ENCODE peak calls at places on chromosomes 5 and 9, in five cellular contexts. One of them, this sample, is unnamed.

GRCh38 chr9:111588846-111589245 is 10.6 kb downstream of the PTGR1 start:
- DNase-seq in HT1080: no peak
- DNase-seq in stimulated activated CD4-positive, alpha-beta T cell treated with anti-CD3 and anti-CD28 coated beads, Interleukin-1b, Interleukin-23, amount 100 ng/mL, for 24 hours: no peak
- DNase-seq in T-helper 1 cell: no peak
- DNase-seq in D721Med: no peak
- DNase-seq in this sample: no peak

GRCh38 chr9:113677569-113677968 is 198.5 kb upstream of the ZNF618 start:
- DNase-seq in D721Med: no peak
- DNase-seq in T-helper 1 cell: no peak
- DNase-seq in HT1080: no peak
- DNase-seq in stimulated activated CD4-positive, alpha-beta T cell treated with anti-CD3 and anti-CD28 coated beads, Interleukin-1b, Interleukin-23, amount 100 ng/mL, for 24 hours: no peak
- DNase-seq in this sample: no peak

GRCh38 chr5:78768781-78769380 is 120.3 kb upstream of the LHFPL2 start:
- DNase-seq in HT1080: peak; percentile 55
- DNase-seq in D721Med: no peak
- DNase-seq in T-helper 1 cell: no peak
- DNase-seq in stimulated activated CD4-positive, alpha-beta T cell treated with anti-CD3 and anti-CD28 coated beads, Interleukin-1b, Interleukin-23, amount 100 ng/mL, for 24 hours: no peak
- DNase-seq in this sample: no peak

GRCh38 chr5:98899456-98899855 is 29.4 kb downstream of the CHD1 start:
- DNase-seq in T-helper 1 cell: no peak
- DNase-seq in stimulated activated CD4-positive, alpha-beta T cell treated with anti-CD3 and anti-CD28 coated beads, Interleukin-1b, Interleukin-23, amount 100 ng/mL, for 24 hours: no peak
- DNase-seq in HT1080: no peak
- DNase-seq in D721Med: no peak
- DNase-seq in this sample: no peak

GRCh38 chr5:44506561-44506960 is 117.3 kb upstream of the FGF10 start:
- DNase-seq in HT1080: no peak
- DNase-seq in T-helper 1 cell: no peak
- DNase-seq in D721Med: no peak
- DNase-seq in stimulated activated CD4-positive, alpha-beta T cell treated with anti-CD3 and anti-CD28 coated beads, Interleukin-1b, Interleukin-23, amount 100 ng/mL, for 24 hours: no peak
- DNase-seq in this sample: no peak

GRCh38 chr9:114278356-114278755 is 44.5 kb upstream of the ORM1 start:
- DNase-seq in stimulated activated CD4-positive, alpha-beta T cell treated with anti-CD3 and anti-CD28 coated beads, Interleukin-1b, Interleukin-23, amount 100 ng/mL, for 24 hours: no peak
- DNase-seq in D721Med: no peak
- DNase-seq in HT1080: no peak
- DNase-seq in T-helper 1 cell: no peak
- DNase-seq in this sample: no peak

GRCh38 chr5:36744041-36744677 is 132.4 kb upstream of the NIPBL start:
- DNase-seq in HT1080: no peak
- DNase-seq in D721Med: no peak
- DNase-seq in T-helper 1 cell: no peak
- DNase-seq in stimulated activated CD4-positive, alpha-beta T cell treated with anti-CD3 and anti-CD28 coated beads, Interleukin-1b, Interleukin-23, amount 100 ng/mL, for 24 hours: no peak
- DNase-seq in this sample: peak; percentile 39

GRCh38 chr5:71903826-71904225 is 184.8 kb downstream of the CARTPT start:
- DNase-seq in HT1080: no peak
- DNase-seq in T-helper 1 cell: no peak
- DNase-seq in D721Med: no peak
- DNase-seq in stimulated activated CD4-positive, alpha-beta T cell treated with anti-CD3 and anti-CD28 coated beads, Interleukin-1b, Interleukin-23, amount 100 ng/mL, for 24 hours: no peak
- DNase-seq in this sample: no peak

GRCh38 chr5:132233811-132234683 is 6.4 kb upstream of the P4HA2 start:
- DNase-seq in HT1080: no peak
- DNase-seq in stimulated activated CD4-positive, alpha-beta T cell treated with anti-CD3 and anti-CD28 coated beads, Interleukin-1b, Interleukin-23, amount 100 ng/mL, for 24 hours: no peak
- DNase-seq in D721Med: no peak
- DNase-seq in T-helper 1 cell: no peak
- DNase-seq in this sample: no peak

GRCh38 chr9:17064558-17064957 is 70.3 kb upstream of the CNTLN start:
- DNase-seq in D721Med: no peak
- DNase-seq in HT1080: no peak
- DNase-seq in stimulated activated CD4-positive, alpha-beta T cell treated with anti-CD3 and anti-CD28 coated beads, Interleukin-1b, Interleukin-23, amount 100 ng/mL, for 24 hours: no peak
- DNase-seq in T-helper 1 cell: no peak
- DNase-seq in this sample: no peak

GRCh38 chr5:94849821-94850736 is 231.6 kb downstream of the SLF1 start:
- DNase-seq in stimulated activated CD4-positive, alpha-beta T cell treated with anti-CD3 and anti-CD28 coated beads, Interleukin-1b, Interleukin-23, amount 100 ng/mL, for 24 hours: no peak
- DNase-seq in D721Med: no peak
- DNase-seq in HT1080: peak; percentile 18
- DNase-seq in T-helper 1 cell: peak; percentile 15
- DNase-seq in this sample: peak; percentile 29

GRCh38 chr9:127541865-127542264 is 70.2 kb upstream of the STXBP1 start:
- DNase-seq in T-helper 1 cell: no peak
- DNase-seq in D721Med: no peak
- DNase-seq in stimulated activated CD4-positive, alpha-beta T cell treated with anti-CD3 and anti-CD28 coated beads, Interleukin-1b, Interleukin-23, amount 100 ng/mL, for 24 hours: no peak
- DNase-seq in HT1080: no peak
- DNase-seq in this sample: no peak

GRCh38 chr5:53236683-53237082 is 127.1 kb upstream of the MOCS2 start:
- DNase-seq in D721Med: no peak
- DNase-seq in T-helper 1 cell: no peak
- DNase-seq in stimulated activated CD4-positive, alpha-beta T cell treated with anti-CD3 and anti-CD28 coated beads, Interleukin-1b, Interleukin-23, amount 100 ng/mL, for 24 hours: no peak
- DNase-seq in HT1080: no peak
- DNase-seq in this sample: no peak

GRCh38 chr9:20111173-20111843 is 322.5 kb upstream of the SLC24A2 start:
- DNase-seq in stimulated activated CD4-positive, alpha-beta T cell treated with anti-CD3 and anti-CD28 coated beads, Interleukin-1b, Interleukin-23, amount 100 ng/mL, for 24 hours: no peak
- DNase-seq in T-helper 1 cell: no peak
- DNase-seq in HT1080: no peak
- DNase-seq in D721Med: no peak
- DNase-seq in this sample: no peak

GRCh38 chr5:163938595-163938994 is 433.2 kb downstream of the MAT2B start:
- DNase-seq in T-helper 1 cell: no peak
- DNase-seq in D721Med: no peak
- DNase-seq in stimulated activated CD4-positive, alpha-beta T cell treated with anti-CD3 and anti-CD28 coated beads, Interleukin-1b, Interleukin-23, amount 100 ng/mL, for 24 hours: no peak
- DNase-seq in HT1080: peak; percentile 8
- DNase-seq in this sample: no peak

GRCh38 chr5:27144456-27144855 is 106.1 kb upstream of the CDH9 start:
- DNase-seq in T-helper 1 cell: no peak
- DNase-seq in stimulated activated CD4-positive, alpha-beta T cell treated with anti-CD3 and anti-CD28 coated beads, Interleukin-1b, Interleukin-23, amount 100 ng/mL, for 24 hours: no peak
- DNase-seq in D721Med: no peak
- DNase-seq in HT1080: no peak
- DNase-seq in this sample: no peak

GRCh38 chr5:176733586-176734262 is 76.6 kb upstream of the UNC5A start:
- DNase-seq in stimulated activated CD4-positive, alpha-beta T cell treated with anti-CD3 and anti-CD28 coated beads, Interleukin-1b, Interleukin-23, amount 100 ng/mL, for 24 hours: no peak
- DNase-seq in T-helper 1 cell: no peak
- DNase-seq in HT1080: no peak
- DNase-seq in D721Med: no peak
- DNase-seq in this sample: no peak

GRCh38 chr9:110443878-110444245 is 106.2 kb upstream of the TXNDC8 start:
- DNase-seq in HT1080: no peak
- DNase-seq in T-helper 1 cell: no peak
- DNase-seq in stimulated activated CD4-positive, alpha-beta T cell treated with anti-CD3 and anti-CD28 coated beads, Interleukin-1b, Interleukin-23, amount 100 ng/mL, for 24 hours: no peak
- DNase-seq in D721Med: no peak
- DNase-seq in this sample: no peak

GRCh38 chr9:16524823-16525222 is 345.6 kb downstream of the BNC2 start:
- DNase-seq in HT1080: no peak
- DNase-seq in stimulated activated CD4-positive, alpha-beta T cell treated with anti-CD3 and anti-CD28 coated beads, Interleukin-1b, Interleukin-23, amount 100 ng/mL, for 24 hours: no peak
- DNase-seq in T-helper 1 cell: no peak
- DNase-seq in D721Med: no peak
- DNase-seq in this sample: no peak

GRCh38 chr9:133855802-133856592 is 117.8 kb upstream of the SARDH start:
- DNase-seq in D721Med: no peak
- DNase-seq in HT1080: no peak
- DNase-seq in stimulated activated CD4-positive, alpha-beta T cell treated with anti-CD3 and anti-CD28 coated beads, Interleukin-1b, Interleukin-23, amount 100 ng/mL, for 24 hours: no peak
- DNase-seq in T-helper 1 cell: no peak
- DNase-seq in this sample: no peak

GRCh38 chr9:18338042-18338441 is 135.9 kb upstream of the ADAMTSL1 start:
- DNase-seq in HT1080: peak; percentile 67
- DNase-seq in D721Med: no peak
- DNase-seq in T-helper 1 cell: no peak
- DNase-seq in stimulated activated CD4-positive, alpha-beta T cell treated with anti-CD3 and anti-CD28 coated beads, Interleukin-1b, Interleukin-23, amount 100 ng/mL, for 24 hours: no peak
- DNase-seq in this sample: no peak

GRCh38 chr9:130191749-130192120 is 19.5 kb downstream of the NCS1 start:
- DNase-seq in T-helper 1 cell: no peak
- DNase-seq in stimulated activated CD4-positive, alpha-beta T cell treated with anti-CD3 and anti-CD28 coated beads, Interleukin-1b, Interleukin-23, amount 100 ng/mL, for 24 hours: no peak
- DNase-seq in D721Med: no peak
- DNase-seq in HT1080: no peak
- DNase-seq in this sample: no peak

GRCh38 chr5:116035123-116035522 is 2.9 kb downstream of the ARL14EPL start:
- DNase-seq in HT1080: peak; percentile 46
- DNase-seq in T-helper 1 cell: no peak
- DNase-seq in stimulated activated CD4-positive, alpha-beta T cell treated with anti-CD3 and anti-CD28 coated beads, Interleukin-1b, Interleukin-23, amount 100 ng/mL, for 24 hours: no peak
- DNase-seq in D721Med: no peak
- DNase-seq in this sample: no peak

GRCh38 chr9:136309101-136309801 is 5.4 kb upstream of the CCDC187 start:
- DNase-seq in HT1080: no peak
- DNase-seq in D721Med: no peak
- DNase-seq in T-helper 1 cell: no peak
- DNase-seq in stimulated activated CD4-positive, alpha-beta T cell treated with anti-CD3 and anti-CD28 coated beads, Interleukin-1b, Interleukin-23, amount 100 ng/mL, for 24 hours: no peak
- DNase-seq in this sample: no peak

GRCh38 chr9:14692918-14693861 is at the start of gene ZDHHC21:
- DNase-seq in stimulated activated CD4-positive, alpha-beta T cell treated with anti-CD3 and anti-CD28 coated beads, Interleukin-1b, Interleukin-23, amount 100 ng/mL, for 24 hours: peak; percentile 27
- DNase-seq in T-helper 1 cell: peak; percentile 24
- DNase-seq in D721Med: no peak
- DNase-seq in HT1080: peak; percentile 55
- DNase-seq in this sample: peak; percentile 74

GRCh38 chr9:89669361-89669842 is 64.6 kb downstream of the GADD45G start:
- DNase-seq in stimulated activated CD4-positive, alpha-beta T cell treated with anti-CD3 and anti-CD28 coated beads, Interleukin-1b, Interleukin-23, amount 100 ng/mL, for 24 hours: no peak
- DNase-seq in D721Med: no peak
- DNase-seq in HT1080: no peak
- DNase-seq in T-helper 1 cell: no peak
- DNase-seq in this sample: no peak

GRCh38 chr9:91001146-91001611 is 199.6 kb downstream of the SYK start:
- DNase-seq in stimulated activated CD4-positive, alpha-beta T cell treated with anti-CD3 and anti-CD28 coated beads, Interleukin-1b, Interleukin-23, amount 100 ng/mL, for 24 hours: no peak
- DNase-seq in T-helper 1 cell: no peak
- DNase-seq in D721Med: no peak
- DNase-seq in HT1080: peak; percentile 91
- DNase-seq in this sample: no peak